ENCODE peak calls at places on chromosomes 1 and 21, in seven cellular contexts. N is endothelial cell; T is T-helper 1 cell; G is fibroblast of gingiva; L is EL; Q is stimulated activated effector memory CD8-positive, alpha-beta T cell treated with anti-CD3 and anti-CD28 coated beads, Interleukin-12 subunit alpha, Interleukin-12 subunit beta, amount 100 ng/mL, for 72 hours; H is A549. X is an unnamed sample.

GRCh38 chr21:36686955-36687354 is 12.0 kb upstream of the SIM2 start:
- DNase-seq in N (no peak), T (no peak), G (no peak), L (no peak), Q (no peak), H (no peak), X (no peak)

GRCh38 chr1:235068155-235069121 is 60.2 kb downstream of the TOMM20 start:
- DNase-seq in N (no peak), T (no peak), G (no peak), L (peak; percentile 76), Q (no peak), H (peak; percentile 98), X (peak; percentile 98)

GRCh38 chr1:177432897-177433296 is 262.1 kb downstream of the BRINP2 start:
- DNase-seq in N (no peak), T (no peak), G (no peak), L (no peak), Q (no peak), H (no peak), X (peak; percentile 41)

GRCh38 chr1:39657923-39658485 is 13.9 kb downstream of the NT5C1A start:
- DNase-seq in N (peak; percentile 73), T (peak; percentile 76), G (peak; percentile 40), L (peak; percentile 74), Q (peak; percentile 59), H (peak; percentile 75), X (peak; percentile 75)

GRCh38 chr1:161139765-161140164 is 7.3 kb upstream of the DEDD start:
- DNase-seq in N (peak; percentile 58), T (peak; percentile 18), G (peak; percentile 31), L (peak; percentile 41), Q (no peak), H (peak; percentile 35), X (peak; percentile 60)

GRCh38 chr1:219940707-219941106 is 12.3 kb upstream of the SLC30A10 start:
- DNase-seq in N (no peak), T (no peak), G (no peak), L (no peak), Q (no peak), H (no peak), X (no peak)

GRCh38 chr1:20142001-20142710 is 3.0 kb downstream of the PLA2G2F start:
- DNase-seq in N (no peak), T (no peak), G (no peak), L (no peak), Q (no peak), H (no peak), X (no peak)

GRCh38 chr1:192764675-192765074 is 44.2 kb upstream of the RGS2 start:
- DNase-seq in N (no peak), T (no peak), G (no peak), L (no peak), Q (no peak), H (no peak), X (no peak)

GRCh38 chr1:21638531-21639341 is 30.4 kb downstream of the RAP1GAP start:
- DNase-seq in N (no peak), T (no peak), G (no peak), L (peak; percentile 41), Q (no peak), H (peak; percentile 79), X (peak; percentile 28)

GRCh38 chr1:230303822-230304221 is 122.3 kb downstream of the PGBD5 start:
- DNase-seq in N (no peak), T (no peak), G (peak; percentile 30), L (peak; percentile 62), Q (no peak), H (no peak), X (peak; percentile 70)

GRCh38 chr1:169466259-169467230 is 19.2 kb downstream of the SLC19A2 start:
- DNase-seq in N (no peak), T (peak; percentile 27), G (peak; percentile 32), L (peak; percentile 36), Q (no peak), H (peak; percentile 44), X (peak; percentile 61)

GRCh38 chr1:113388017-113388620 is 2.2 kb upstream of the MAGI3 start:
- DNase-seq in N (no peak), T (no peak), G (no peak), L (peak; percentile 10), Q (no peak), H (no peak), X (no peak)

GRCh38 chr1:234231061-234231892 is 142.0 kb upstream of the COA6 start:
- DNase-seq in N (peak; percentile 55), T (no peak), G (no peak), L (no peak), Q (no peak), H (no peak), X (no peak)

GRCh38 chr1:161119379-161120061 is 1.6 kb downstream of the NIT1 start:
- DNase-seq in N (no peak), T (peak; percentile 79), G (peak; percentile 76), L (peak; percentile 59), Q (no peak), H (peak; percentile 89), X (peak; percentile 86)

GRCh38 chr1:12539705-12540579 is 78.1 kb downstream of the DHRS3 start:
- DNase-seq in N (no peak), T (no peak), G (peak; percentile 94), L (peak; percentile 94), Q (no peak), H (peak; percentile 90), X (peak; percentile 94)

GRCh38 chr1:21161842-21162241 is 14.9 kb downstream of the EIF4G3 start:
- DNase-seq in N (no peak), T (no peak), G (no peak), L (no peak), Q (no peak), H (no peak), X (no peak)

GRCh38 chr1:233293556-233294446 is 1.7 kb downstream of the PCNX2 start:
- DNase-seq in N (no peak), T (no peak), G (no peak), L (no peak), Q (no peak), H (no peak), X (no peak)

GRCh38 chr1:10615932-10616671 is 141.4 kb downstream of the PEX14 start:
- DNase-seq in N (no peak), T (no peak), G (no peak), L (no peak), Q (no peak), H (no peak), X (no peak)

GRCh38 chr1:3831689-3832088 is 25.3 kb downstream of the CEP104 start:
- DNase-seq in N (no peak), T (no peak), G (peak; percentile 10), L (peak; percentile 9), Q (no peak), H (no peak), X (peak; percentile 35)

GRCh38 chr21:43020177-43020576 is 45.8 kb downstream of the PKNOX1 start:
- DNase-seq in N (no peak), T (no peak), G (no peak), L (no peak), Q (no peak), H (no peak), X (no peak)

GRCh38 chr1:152151646-152152045 is 7.4 kb downstream of the RPTN start:
- DNase-seq in N (no peak), T (no peak), G (no peak), L (no peak), Q (no peak), H (no peak), X (no peak)

GRCh38 chr21:42513151-42513984 is at the start of gene SLC37A1:
- DNase-seq in N (peak; percentile 42), T (no peak), G (no peak), L (no peak), Q (no peak), H (peak; percentile 6), X (no peak)

GRCh38 chr1:234776875-234777849 is 167.2 kb upstream of the IRF2BP2 start:
- DNase-seq in N (no peak), T (no peak), G (peak; percentile 29), L (no peak), Q (no peak), H (no peak), X (no peak)

GRCh38 chr1:62062087-62062486 is 132.6 kb upstream of the L1TD1 start:
- DNase-seq in N (no peak), T (no peak), G (no peak), L (no peak), Q (no peak), H (no peak), X (no peak)

GRCh38 chr1:109759513-109760334 is 4.0 kb downstream of the EPS8L3 start:
- DNase-seq in N (no peak), T (no peak), G (no peak), L (no peak), Q (no peak), H (no peak), X (no peak)

GRCh38 chr1:187417524-187417923 is 588.8 kb downstream of the PLA2G4A start:
- DNase-seq in N (no peak), T (no peak), G (no peak), L (no peak), Q (no peak), H (no peak), X (no peak)

GRCh38 chr1:238399558-238399957 is 508.8 kb upstream of the ZP4 start:
- DNase-seq in N (no peak), T (no peak), G (no peak), L (no peak), Q (no peak), H (no peak), X (peak; percentile 0)

GRCh38 chr1:119217429-119217828 is 77.0 kb upstream of the WARS2 start:
- DNase-seq in N (no peak), T (no peak), G (no peak), L (no peak), Q (no peak), H (no peak), X (no peak)

GRCh38 chr1:201552941-201553341 is 14.0 kb downstream of the NAV1 start:
- DNase-seq in N (no peak), T (no peak), G (peak; percentile 34), L (peak; percentile 67), Q (no peak), H (no peak), X (peak; percentile 62)

GRCh38 chr1:24080131-24080530 is 31.8 kb downstream of the MYOM3 start:
- DNase-seq in N (no peak), T (no peak), G (no peak), L (no peak), Q (no peak), H (no peak), X (no peak)

GRCh38 chr1:231557898-231558710 is 29.6 kb downstream of the TSNAX start:
- DNase-seq in N (no peak), T (no peak), G (no peak), L (peak; percentile 56), Q (no peak), H (no peak), X (peak; percentile 65)

GRCh38 chr1:245277276-245277675 is 122.5 kb downstream of the KIF26B start:
- DNase-seq in N (peak; percentile 34), T (no peak), G (no peak), L (no peak), Q (no peak), H (no peak), X (no peak)

GRCh38 chr1:54176621-54177327 is 23.1 kb downstream of the CYB5RL start:
- DNase-seq in N (no peak), T (no peak), G (no peak), L (no peak), Q (no peak), H (no peak), X (no peak)

GRCh38 chr1:16041200-16041599 is 2.4 kb upstream of the CLCNKB start:
- DNase-seq in N (no peak), T (no peak), G (no peak), L (no peak), Q (no peak), H (no peak), X (no peak)